ENCODE peak calls at places on chromosomes 12 and 14, in six cellular contexts. Z is endodermal cell, H is kidney, R is HepG2, S is fibroblast of lung, C is GM12878. W is an unnamed sample.

GRCh38 chr12:1318327-1319031 is 275.9 kb downstream of the FBXL14 start:
- DNase-seq in Z (peak), R (no peak), S (peak), C (no peak), H (peak), W (no peak)

GRCh38 chr14:22002860-22003284 is 329.3 kb upstream of the OR4E1 start:
- DNase-seq in H (no peak), R (no peak), S (no peak), C (no peak), Z (peak), W (no peak)

GRCh38 chr12:89993632-89994031 is 285.0 kb upstream of the ATP2B1 start:
- DNase-seq in Z (no peak), R (no peak), H (no peak), C (no peak), S (no peak), W (no peak)

GRCh38 chr12:123893276-123893675 is 79.4 kb downstream of the CCDC92 start:
- DNase-seq in C (no peak), S (no peak), R (no peak), H (no peak), Z (no peak), W (no peak)

GRCh38 chr12:110760204-110760609 is 17.5 kb upstream of the PPP1CC start:
- DNase-seq in C (no peak), S (no peak), R (peak), H (no peak), Z (no peak), W (no peak)

GRCh38 chr14:81400202-81400678 is at the start of gene STON2:
- DNase-seq in S (peak), R (no peak), C (no peak), Z (no peak), H (no peak), W (peak)

GRCh38 chr14:87217023-87217422 is 776.0 kb downstream of the GALC start:
- DNase-seq in R (no peak), H (no peak), Z (no peak), C (no peak), S (no peak), W (no peak)

GRCh38 chr12:10279937-10280336 is 27.7 kb upstream of the KLRD1 start:
- DNase-seq in H (no peak), R (no peak), C (no peak), S (no peak), Z (no peak), W (no peak)

GRCh38 chr14:22630066-22630465 is 14.1 kb downstream of the OR6J1 start:
- DNase-seq in C (no peak), R (no peak), Z (no peak), S (peak), H (no peak), W (no peak)

GRCh38 chr12:38912116-38912515 is 6.7 kb upstream of the CPNE8 start:
- DNase-seq in S (no peak), Z (peak), C (no peak), H (no peak), R (no peak), W (no peak)

GRCh38 chr12:127559349-127560040 is 707.5 kb upstream of the TMEM132C start:
- DNase-seq in C (peak), H (no peak), S (peak), Z (peak), R (no peak), W (peak)

GRCh38 chr12:127558363-127558762 is 708.6 kb upstream of the TMEM132C start:
- DNase-seq in C (no peak), H (no peak), R (no peak), S (no peak), Z (no peak), W (no peak)

GRCh38 chr12:127555071-127555470 is 711.9 kb upstream of the TMEM132C start:
- DNase-seq in H (no peak), Z (no peak), C (no peak), R (no peak), S (no peak), W (no peak)

GRCh38 chr12:127560041-127560478 is 706.9 kb upstream of the TMEM132C start:
- DNase-seq in C (no peak), H (no peak), R (no peak), Z (no peak), S (no peak), W (no peak)

DNA sequence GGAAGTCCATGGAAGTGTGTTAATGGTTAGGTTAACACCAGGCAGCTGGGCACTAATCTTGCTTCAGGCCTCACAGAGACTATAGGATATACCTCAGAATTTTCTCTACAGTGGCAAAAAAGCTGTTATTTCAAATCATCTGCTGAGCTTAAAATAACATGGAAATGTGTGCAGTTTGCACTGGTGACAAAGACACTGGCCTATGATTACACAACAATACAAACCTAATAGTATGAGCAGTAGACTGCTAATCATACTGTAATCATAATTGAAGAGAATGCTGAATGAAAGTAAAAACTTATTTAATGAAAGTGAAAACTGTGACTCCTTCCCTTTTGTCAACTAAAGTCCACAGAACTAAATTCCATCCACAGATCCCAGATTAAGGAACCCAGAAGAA is 710.5 kb upstream of the TMEM132C start:
- DNase-seq in H (no peak), S (no peak), R (no peak), Z (no peak), C (no peak), W (no peak)
- H3K9ac ChIP-seq in H (no peak), S (no peak), R (no peak), Z (no peak), C (no peak), W (no peak)

DNA sequence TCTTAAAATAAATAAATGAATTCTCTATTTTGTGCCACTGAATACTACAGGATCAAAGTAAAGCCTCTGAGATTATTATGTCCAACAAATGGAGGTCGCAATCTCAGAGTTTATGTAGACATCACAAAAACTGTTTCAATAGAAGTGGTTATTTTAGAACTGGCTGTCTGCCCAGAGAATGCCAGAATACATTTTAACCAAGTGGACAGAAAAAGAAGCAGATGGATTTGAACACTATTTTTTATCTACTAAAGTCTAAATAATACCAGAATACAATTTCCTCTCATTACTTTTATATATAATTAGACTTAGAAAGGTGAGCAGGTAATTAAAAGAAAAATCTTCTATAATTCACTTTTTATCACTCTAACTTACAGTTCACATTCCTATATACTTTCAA is 118.3 kb downstream of the MED13L start:
- DNase-seq in H (no peak), S (peak), C (no peak), R (peak), Z (no peak), W (no peak)
- H3K9ac ChIP-seq in H (no peak), S (no peak), C (no peak), R (no peak), Z (no peak), W (no peak)

GRCh38 chr12:25025951-25026490 is 77.1 kb upstream of the BCAT1 start:
- DNase-seq in S (no peak), H (no peak), R (no peak), Z (no peak), C (no peak), W (no peak)
- H3K9ac ChIP-seq in S (no peak), H (no peak), R (no peak), Z (no peak), C (no peak), W (no peak)

DNA sequence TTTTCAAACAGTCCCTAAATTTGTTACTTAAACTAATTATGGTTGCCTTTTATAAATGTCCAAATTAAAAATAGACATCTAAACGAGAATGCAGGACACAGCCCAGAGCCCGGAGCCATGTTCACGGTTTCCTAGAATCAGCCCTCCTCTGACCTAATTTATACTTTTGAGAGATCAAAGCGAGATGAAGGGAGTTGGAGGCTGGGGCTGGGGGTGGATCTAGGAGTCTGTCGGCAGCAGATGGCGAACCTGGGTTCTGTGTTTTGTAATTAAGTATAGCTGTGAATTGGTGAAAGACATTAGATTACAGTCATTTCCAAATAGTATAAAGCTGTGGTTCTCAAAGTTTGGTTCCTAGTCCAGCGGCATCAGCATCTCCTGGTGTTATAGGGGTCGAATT is 210.1 kb downstream of the SLC41A2 start:
- DNase-seq in Z (peak), S (no peak), C (no peak), H (no peak), R (no peak), W (no peak)
- H3K9ac ChIP-seq in Z (no peak), S (no peak), C (no peak), H (no peak), R (no peak), W (no peak)

DNA sequence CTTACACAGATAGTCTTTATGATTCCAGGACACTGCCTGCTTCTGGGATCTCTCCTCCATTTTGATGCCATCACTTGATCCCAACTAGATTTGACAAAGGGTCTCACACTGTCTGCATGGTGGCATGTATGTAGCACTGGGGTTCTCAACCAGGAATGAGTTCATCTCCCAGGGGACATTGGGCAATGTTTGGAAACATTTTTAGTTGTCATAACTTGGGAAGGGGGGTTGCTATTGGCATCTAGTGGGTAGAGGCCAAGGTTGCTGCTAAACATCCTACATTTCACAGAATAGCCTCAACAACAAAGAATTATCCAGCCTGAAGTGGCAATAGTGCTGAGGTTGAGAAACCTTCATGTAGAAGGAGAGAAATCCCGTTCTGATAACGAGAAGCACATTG is 376.2 kb downstream of the DPF3 start:
- DNase-seq in H (no peak), Z (no peak), C (no peak), S (no peak), R (no peak), W (no peak)
- H3K9ac ChIP-seq in H (no peak), Z (no peak), C (no peak), S (no peak), R (no peak), W (no peak)

GRCh38 chr12:57888407-57889157 is 42.1 kb upstream of the CTDSP2 start:
- DNase-seq in R (no peak), Z (peak), C (no peak), S (peak), H (peak), W (peak)
- H3K9ac ChIP-seq in R (no peak), Z (no peak), C (no peak), S (peak), H (no peak), W (peak)

GRCh38 chr12:120367924-120368788 is 808 bp downstream of the MSI1 start:
- DNase-seq in S (peak), H (no peak), C (no peak), Z (peak), R (no peak), W (no peak)
- H3K9ac ChIP-seq in S (no peak), H (no peak), C (no peak), Z (peak), R (no peak), W (no peak)

GRCh38 chr12:51864701-51865469 is 16.4 kb upstream of the FIGNL2 start:
- DNase-seq in S (no peak), C (no peak), R (no peak), H (peak), Z (no peak), W (no peak)
- H3K9ac ChIP-seq in S (no peak), C (no peak), R (no peak), H (no peak), Z (no peak), W (no peak)